ENCODE peak calls at places on chromosomes 3 and 15, in nine cellular contexts. O is activated effector memory CD4-positive, alpha-beta T cell treated with anti-CD3 and anti-CD28 coated beads, Interleukin-2, amount 50 U/mL, for 16 hours; D is G401; N is AG04450; X is endothelial cell; Z is activated T-helper 1 cell treated with anti-CD3 and anti-CD28 coated beads, Interleukin-2, amount 50 U/mL, for 16 hours; W is midbrain; K is substantia nigra; G is stimulated activated CD4-positive, alpha-beta T cell treated with anti-CD3 and anti-CD28 coated beads, Interleukin-1b, Interleukin-23, amount 100 ng/mL, for 4 hours. E is an unnamed sample.
A peak's percentile ranks its signal among the peaks of the same experiment; 100 is the strongest.

GRCh38 chr15:68983821-68984517 is 30.5 kb upstream of the NOX5 start:
- DNase-seq in O (no peak), D (no peak), N (no peak), X (no peak), Z (no peak), W (no peak), K (no peak), G (no peak), E (no peak)

GRCh38 chr3:59771760-59772159 is 721.9 kb upstream of the CFAP20DC start:
- DNase-seq in O (no peak), D (no peak), N (peak; percentile 69), X (no peak), Z (no peak), W (no peak), K (no peak), G (no peak), E (no peak)

GRCh38 chr3:173513123-173513522 is 115.6 kb downstream of the NLGN1 start:
- DNase-seq in O (no peak), D (no peak), N (no peak), X (no peak), Z (no peak), W (no peak), K (no peak), G (no peak), E (no peak)

GRCh38 chr15:66840615-66841014 is 138.6 kb downstream of the SMAD6 start:
- DNase-seq in O (no peak), D (no peak), N (no peak), X (no peak), Z (no peak), W (no peak), K (no peak), G (no peak), E (no peak)

GRCh38 chr15:74330861-74331408 is 36.5 kb downstream of the CYP11A1 start:
- DNase-seq in O (no peak), D (no peak), N (no peak), X (no peak), Z (no peak), W (no peak), K (no peak), G (no peak), E (no peak)

GRCh38 chr3:185361920-185362319 is 1.0 kb upstream of the MAP3K13 start:
- DNase-seq in O (no peak), D (no peak), N (no peak), X (no peak), Z (no peak), W (no peak), K (no peak), G (no peak), E (no peak)

GRCh38 chr3:98812851-98813374 is 49.8 kb downstream of the ST3GAL6 start:
- DNase-seq in O (no peak), D (peak; percentile 47), N (no peak), X (no peak), Z (no peak), W (peak; percentile 52), K (no peak), G (no peak), E (no peak)

GRCh38 chr3:147394168-147394941 is 12.0 kb downstream of the ZIC4 start:
- DNase-seq in O (no peak), D (no peak), N (no peak), X (no peak), Z (no peak), W (no peak), K (no peak), G (no peak), E (peak; percentile 61)

E was measured in HuH-7.5.